ENCODE peak calls at places on chromosomes 11 and 22, in ten cellular contexts. One of them, this sample, is unnamed.

GRCh38 chr11:35165416-35166368 is 26.7 kb downstream of the CD44 start:
- DNase-seq in endodermal cell: no peak
- DNase-seq in A549: peak; percentile 31
- DNase-seq in foreskin keratinocyte: no peak
- DNase-seq in nucleus accumbens: no peak
- DNase-seq in GM23248: peak; percentile 88
- DNase-seq in activated CD4-positive, alpha-beta T cell treated with anti-CD3 and anti-CD28 coated beads, Interleukin-2, amount 50 U/mL, for 48 hours: peak; percentile 77
- DNase-seq in naive B cell: peak; percentile 97
- DNase-seq in activated naive CD8-positive, alpha-beta T cell treated with anti-CD3 and anti-CD28 coated beads, Interleukin-2, amount 50 U/mL, for 16 hours: peak; percentile 55
- DNase-seq in ELR: peak; percentile 87
- DNase-seq in this sample: peak; percentile 98

GRCh38 chr11:63837719-63838118 is 1.2 kb upstream of the MARK2 start:
- DNase-seq in endodermal cell: no peak
- DNase-seq in A549: no peak
- DNase-seq in foreskin keratinocyte: no peak
- DNase-seq in nucleus accumbens: no peak
- DNase-seq in GM23248: no peak
- DNase-seq in activated CD4-positive, alpha-beta T cell treated with anti-CD3 and anti-CD28 coated beads, Interleukin-2, amount 50 U/mL, for 48 hours: no peak
- DNase-seq in naive B cell: no peak
- DNase-seq in activated naive CD8-positive, alpha-beta T cell treated with anti-CD3 and anti-CD28 coated beads, Interleukin-2, amount 50 U/mL, for 16 hours: no peak
- DNase-seq in ELR: peak; percentile 22
- DNase-seq in this sample: no peak

GRCh38 chr11:1741741-1742140 is 8.7 kb downstream of the IFITM10 start:
- DNase-seq in endodermal cell: no peak
- DNase-seq in A549: no peak
- DNase-seq in foreskin keratinocyte: no peak
- DNase-seq in nucleus accumbens: no peak
- DNase-seq in GM23248: no peak
- DNase-seq in activated CD4-positive, alpha-beta T cell treated with anti-CD3 and anti-CD28 coated beads, Interleukin-2, amount 50 U/mL, for 48 hours: no peak
- DNase-seq in naive B cell: no peak
- DNase-seq in activated naive CD8-positive, alpha-beta T cell treated with anti-CD3 and anti-CD28 coated beads, Interleukin-2, amount 50 U/mL, for 16 hours: no peak
- DNase-seq in ELR: no peak
- DNase-seq in this sample: no peak

GRCh38 chr11:64524534-64525042 is 66.4 kb upstream of the SLC22A12 start:
- DNase-seq in endodermal cell: no peak
- DNase-seq in A549: no peak
- DNase-seq in foreskin keratinocyte: no peak
- DNase-seq in nucleus accumbens: no peak
- DNase-seq in GM23248: no peak
- DNase-seq in activated CD4-positive, alpha-beta T cell treated with anti-CD3 and anti-CD28 coated beads, Interleukin-2, amount 50 U/mL, for 48 hours: no peak
- DNase-seq in naive B cell: no peak
- DNase-seq in activated naive CD8-positive, alpha-beta T cell treated with anti-CD3 and anti-CD28 coated beads, Interleukin-2, amount 50 U/mL, for 16 hours: no peak
- DNase-seq in ELR: no peak
- DNase-seq in this sample: no peak

GRCh38 chr11:114340311-114341131 is 44.3 kb downstream of the NNMT start:
- DNase-seq in endodermal cell: peak; percentile 75
- DNase-seq in A549: peak; percentile 85
- DNase-seq in foreskin keratinocyte: no peak
- DNase-seq in nucleus accumbens: no peak
- DNase-seq in GM23248: peak; percentile 92
- DNase-seq in activated CD4-positive, alpha-beta T cell treated with anti-CD3 and anti-CD28 coated beads, Interleukin-2, amount 50 U/mL, for 48 hours: no peak
- DNase-seq in naive B cell: peak; percentile 14
- DNase-seq in activated naive CD8-positive, alpha-beta T cell treated with anti-CD3 and anti-CD28 coated beads, Interleukin-2, amount 50 U/mL, for 16 hours: no peak
- DNase-seq in ELR: peak; percentile 87
- DNase-seq in this sample: no peak

GRCh38 chr11:95398437-95399112 is 167.6 kb upstream of the SESN3 start:
- DNase-seq in endodermal cell: no peak
- DNase-seq in A549: peak; percentile 26
- DNase-seq in foreskin keratinocyte: no peak
- DNase-seq in nucleus accumbens: no peak
- DNase-seq in GM23248: no peak
- DNase-seq in activated CD4-positive, alpha-beta T cell treated with anti-CD3 and anti-CD28 coated beads, Interleukin-2, amount 50 U/mL, for 48 hours: no peak
- DNase-seq in naive B cell: no peak
- DNase-seq in activated naive CD8-positive, alpha-beta T cell treated with anti-CD3 and anti-CD28 coated beads, Interleukin-2, amount 50 U/mL, for 16 hours: no peak
- DNase-seq in ELR: no peak
- DNase-seq in this sample: no peak

GRCh38 chr11:73531386-73531785 is 66.5 kb downstream of the FAM168A start:
- DNase-seq in endodermal cell: no peak
- DNase-seq in A549: no peak
- DNase-seq in foreskin keratinocyte: no peak
- DNase-seq in nucleus accumbens: no peak
- DNase-seq in GM23248: no peak
- DNase-seq in activated CD4-positive, alpha-beta T cell treated with anti-CD3 and anti-CD28 coated beads, Interleukin-2, amount 50 U/mL, for 48 hours: no peak
- DNase-seq in naive B cell: no peak
- DNase-seq in activated naive CD8-positive, alpha-beta T cell treated with anti-CD3 and anti-CD28 coated beads, Interleukin-2, amount 50 U/mL, for 16 hours: no peak
- DNase-seq in ELR: no peak
- DNase-seq in this sample: no peak

GRCh38 chr11:109838034-109838433 is 255.2 kb upstream of the ZC3H12C start:
- DNase-seq in endodermal cell: no peak
- DNase-seq in A549: no peak
- DNase-seq in foreskin keratinocyte: no peak
- DNase-seq in nucleus accumbens: no peak
- DNase-seq in GM23248: no peak
- DNase-seq in activated CD4-positive, alpha-beta T cell treated with anti-CD3 and anti-CD28 coated beads, Interleukin-2, amount 50 U/mL, for 48 hours: no peak
- DNase-seq in naive B cell: no peak
- DNase-seq in activated naive CD8-positive, alpha-beta T cell treated with anti-CD3 and anti-CD28 coated beads, Interleukin-2, amount 50 U/mL, for 16 hours: no peak
- DNase-seq in ELR: no peak
- DNase-seq in this sample: no peak

GRCh38 chr11:44749160-44749559 is 22.4 kb downstream of the TSPAN18 start:
- DNase-seq in endodermal cell: peak; percentile 19
- DNase-seq in A549: no peak
- DNase-seq in foreskin keratinocyte: no peak
- DNase-seq in nucleus accumbens: no peak
- DNase-seq in GM23248: no peak
- DNase-seq in activated CD4-positive, alpha-beta T cell treated with anti-CD3 and anti-CD28 coated beads, Interleukin-2, amount 50 U/mL, for 48 hours: no peak
- DNase-seq in naive B cell: no peak
- DNase-seq in activated naive CD8-positive, alpha-beta T cell treated with anti-CD3 and anti-CD28 coated beads, Interleukin-2, amount 50 U/mL, for 16 hours: no peak
- DNase-seq in ELR: no peak
- DNase-seq in this sample: no peak

GRCh38 chr22:28106601-28107000 is 187.5 kb upstream of the PITPNB start:
- DNase-seq in endodermal cell: no peak
- DNase-seq in A549: no peak
- DNase-seq in foreskin keratinocyte: no peak
- DNase-seq in nucleus accumbens: no peak
- DNase-seq in GM23248: no peak
- DNase-seq in activated CD4-positive, alpha-beta T cell treated with anti-CD3 and anti-CD28 coated beads, Interleukin-2, amount 50 U/mL, for 48 hours: no peak
- DNase-seq in naive B cell: no peak
- DNase-seq in activated naive CD8-positive, alpha-beta T cell treated with anti-CD3 and anti-CD28 coated beads, Interleukin-2, amount 50 U/mL, for 16 hours: no peak
- DNase-seq in ELR: no peak
- DNase-seq in this sample: no peak

GRCh38 chr11:7677071-7677470 is 3.8 kb upstream of the CYB5R2 start:
- DNase-seq in endodermal cell: no peak
- DNase-seq in A549: peak; percentile 44
- DNase-seq in foreskin keratinocyte: peak; percentile 86
- DNase-seq in nucleus accumbens: no peak
- DNase-seq in GM23248: peak; percentile 70
- DNase-seq in activated CD4-positive, alpha-beta T cell treated with anti-CD3 and anti-CD28 coated beads, Interleukin-2, amount 50 U/mL, for 48 hours: no peak
- DNase-seq in naive B cell: no peak
- DNase-seq in activated naive CD8-positive, alpha-beta T cell treated with anti-CD3 and anti-CD28 coated beads, Interleukin-2, amount 50 U/mL, for 16 hours: no peak
- DNase-seq in ELR: peak; percentile 93
- DNase-seq in this sample: no peak